ENCODE peak calls at places on chromosome 17, in seven cellular contexts. Q, A, E, B, T, W and I are unnamed samples.

GRCh38 chr17:4806770-4807533 is at the start of gene PLD2:
- DNase-seq in Q (peak), A (peak), E (peak), B (peak), T (peak), W (no peak), I (peak)

GRCh38 chr17:13513039-13513405 is 88.7 kb downstream of the HS3ST3A1 start:
- DNase-seq in Q (no peak), A (no peak), E (no peak), B (no peak), T (no peak), W (no peak), I (no peak)

GRCh38 chr17:73297934-73298861 is 13.6 kb downstream of the CDC42EP4 start:
- DNase-seq in Q (no peak), A (no peak), E (no peak), B (no peak), T (no peak), W (no peak), I (no peak)

GRCh38 chr17:70609566-70609965 is 440.2 kb downstream of the KCNJ2 start:
- DNase-seq in Q (no peak), A (no peak), E (no peak), B (no peak), T (peak), W (no peak), I (no peak)

GRCh38 chr17:77312786-77313599 is 172.2 kb downstream of the SEC14L1 start:
- DNase-seq in Q (peak), A (no peak), E (peak), B (peak), T (no peak), W (no peak), I (no peak)

GRCh38 chr17:80394629-80395216 is 20.2 kb upstream of the ENDOV start:
- DNase-seq in Q (no peak), A (no peak), E (no peak), B (no peak), T (no peak), W (no peak), I (no peak)

GRCh38 chr17:46818929-46819859 is 702 bp upstream of the WNT3 start:
- DNase-seq in Q (no peak), A (no peak), E (no peak), B (no peak), T (no peak), W (no peak), I (no peak)

GRCh38 chr17:33848433-33848832 is 406.7 kb upstream of the CCL2 start:
- DNase-seq in Q (no peak), A (no peak), E (no peak), B (no peak), T (no peak), W (no peak), I (no peak)

GRCh38 chr17:42553866-42554249 is 1.1 kb downstream of the HSD17B1 start:
- DNase-seq in Q (no peak), A (no peak), E (no peak), B (no peak), T (no peak), W (no peak), I (no peak)

GRCh38 chr17:79789943-79790804 is 6.7 kb downstream of the CBX8 start:
- DNase-seq in Q (no peak), A (no peak), E (no peak), B (no peak), T (peak), W (no peak), I (no peak)

GRCh38 chr17:17919169-17920107 is 52.8 kb downstream of the TOM1L2 start:
- DNase-seq in Q (peak), A (peak), E (no peak), B (peak), T (peak), W (peak), I (peak)

GRCh38 chr17:63475491-63476412 is 1.1 kb upstream of the ACE start:
- DNase-seq in Q (no peak), A (no peak), E (no peak), B (no peak), T (no peak), W (no peak), I (no peak)

GRCh38 chr17:6088141-6088540 is 18.0 kb downstream of the WSCD1 start:
- DNase-seq in Q (no peak), A (no peak), E (no peak), B (no peak), T (no peak), W (no peak), I (no peak)

GRCh38 chr17:63930951-63931575 is 1.1 kb downstream of the CD79B start:
- DNase-seq in Q (no peak), A (no peak), E (no peak), B (no peak), T (no peak), W (no peak), I (no peak)

GRCh38 chr17:69913241-69914015 is 161.6 kb upstream of the KCNJ16 start:
- DNase-seq in Q (no peak), A (no peak), E (no peak), B (peak), T (no peak), W (no peak), I (no peak)

GRCh38 chr17:5585814-5586558 is 1.7 kb upstream of the NLRP1 start:
- DNase-seq in Q (no peak), A (no peak), E (no peak), B (no peak), T (no peak), W (no peak), I (no peak)

GRCh38 chr17:78130439-78131101 is at the start of gene TMC8:
- DNase-seq in Q (no peak), A (no peak), E (no peak), B (no peak), T (no peak), W (no peak), I (no peak)

GRCh38 chr17:29042679-29043538 is at the start of gene PIPOX:
- DNase-seq in Q (no peak), A (no peak), E (no peak), B (no peak), T (peak), W (no peak), I (no peak)